ENCODE peak calls at places on chromosomes 3 and 15, in five cellular contexts. I is tibial artery; O is AG04450; Y is CD8-positive, alpha-beta T cell; J is transverse colon. G is an unnamed sample.

GRCh38 chr3:10516835-10517465 is 11.6 kb upstream of the ATP2B2 start:
- DNase-seq in J (no peak), Y (no peak), O (no peak), I (no peak), G (no peak)

GRCh38 chr15:38129531-38130199 is 123.0 kb upstream of the SPRED1 start:
- DNase-seq in Y (no peak), J (peak), I (peak), O (peak), G (no peak)

GRCh38 chr3:29286841-29287240 is 6.0 kb downstream of the RBMS3 start:
- DNase-seq in O (peak), Y (no peak), J (no peak), I (no peak), G (no peak)

GRCh38 chr15:28037969-28038640 is 61.0 kb downstream of the OCA2 start:
- DNase-seq in Y (no peak), O (no peak), J (no peak), I (no peak), G (no peak)

GRCh38 chr15:99016680-99017321 is 9.2 kb upstream of the PGPEP1L start:
- DNase-seq in Y (no peak), I (no peak), J (no peak), O (no peak), G (no peak)

GRCh38 chr15:74589826-74590225 is 25.8 kb upstream of the CLK3 start:
- DNase-seq in I (no peak), J (no peak), O (no peak), Y (no peak), G (no peak)

GRCh38 chr3:20054549-20054987 is 14.3 kb downstream of the KAT2B start:
- DNase-seq in J (peak), Y (peak), O (no peak), I (peak), G (no peak)

GRCh38 chr3:10577521-10577920 is 72.1 kb upstream of the ATP2B2 start:
- DNase-seq in Y (no peak), O (no peak), J (no peak), I (no peak), G (no peak)

GRCh38 chr3:197348014-197348413 is 49.6 kb upstream of the DLG1 start:
- DNase-seq in I (no peak), Y (no peak), J (no peak), O (no peak), G (no peak)

GRCh38 chr15:81911572-81911971 is 134.2 kb downstream of the MEX3B start:
- DNase-seq in Y (no peak), O (no peak), J (no peak), I (no peak), G (no peak)

GRCh38 chr3:42213417-42213816 is 52.6 kb downstream of the CCK start:
- DNase-seq in O (no peak), Y (no peak), I (no peak), J (peak), G (no peak)

GRCh38 chr3:36969540-36970432 is 23.1 kb downstream of the EPM2AIP1 start:
- DNase-seq in Y (peak), O (no peak), J (no peak), I (no peak), G (no peak)

GRCh38 chr15:82968066-82968465 is 15.5 kb upstream of the HOMER2 start:
- DNase-seq in I (no peak), Y (no peak), J (no peak), O (no peak), G (no peak)

GRCh38 chr3:64561503-64561810 is 126.3 kb downstream of the ADAMTS9 start:
- DNase-seq in I (peak), O (no peak), Y (no peak), J (no peak), G (no peak)

GRCh38 chr15:75943713-75944215 is 40.1 kb downstream of the FBXO22 start:
- DNase-seq in Y (no peak), I (no peak), J (no peak), O (no peak), G (no peak)

GRCh38 chr15:72591361-72591760 is 63.1 kb upstream of the GOLGA6B start:
- DNase-seq in I (no peak), J (no peak), Y (no peak), O (peak), G (no peak)

GRCh38 chr15:25176616-25176923 is 221.8 kb downstream of the SNRPN start:
- DNase-seq in I (no peak), Y (no peak), J (peak), O (no peak), G (no peak)

GRCh38 chr3:13013151-13013561 is 60.1 kb downstream of the IQSEC1 start:
- DNase-seq in O (no peak), I (no peak), Y (no peak), J (no peak), G (peak)

GRCh38 chr3:171267089-171267488 is 193.1 kb downstream of the TNIK start:
- DNase-seq in O (no peak), I (no peak), Y (no peak), J (no peak), G (no peak)

GRCh38 chr15:67130673-67131601 is 65.5 kb downstream of the SMAD3 start:
- DNase-seq in I (peak), Y (no peak), J (no peak), O (no peak), G (no peak)

GRCh38 chr3:39192490-39193092 is at the start of gene XIRP1:
- DNase-seq in Y (no peak), O (no peak), J (no peak), I (no peak), G (no peak)

GRCh38 chr3:64164309-64164708 is 61.0 kb downstream of the PRICKLE2 start:
- DNase-seq in Y (no peak), J (no peak), O (no peak), I (no peak), G (no peak)

GRCh38 chr3:18445421-18446066 is 20.4 kb upstream of the SATB1 start:
- DNase-seq in O (no peak), J (peak), Y (peak), I (no peak), G (no peak)

GRCh38 chr3:127628788-127629456 is at the start of gene PODXL2:
- DNase-seq in Y (no peak), O (no peak), J (peak), I (peak), G (no peak)

GRCh38 chr3:55885721-55886120 is 398.6 kb upstream of the WNT5A start:
- DNase-seq in I (no peak), Y (no peak), J (no peak), O (peak), G (no peak)

GRCh38 chr3:111336511-111336910 is 205.5 kb upstream of the CD96 start:
- DNase-seq in O (no peak), J (no peak), I (no peak), Y (no peak), G (no peak)

GRCh38 chr3:58824285-58824684 is 157.7 kb upstream of the FAM3D start:
- DNase-seq in Y (no peak), J (peak), I (no peak), O (peak), G (no peak)

GRCh38 chr3:194521514-194522260 is 34.9 kb upstream of the ATP13A3 start:
- DNase-seq in Y (no peak), O (no peak), J (no peak), I (no peak), G (no peak)

GRCh38 chr3:126413693-126414080 is 19.0 kb downstream of the CFAP100 start:
- DNase-seq in O (no peak), Y (no peak), J (no peak), I (no peak), G (no peak)

GRCh38 chr3:45753095-45753494 is 43.2 kb downstream of the SLC6A20 start:
- DNase-seq in I (no peak), O (no peak), Y (no peak), J (no peak), G (no peak)

GRCh38 chr15:85726446-85726845 is 68.3 kb downstream of the KLHL25 start:
- DNase-seq in Y (no peak), J (no peak), I (no peak), O (no peak), G (no peak)

GRCh38 chr3:37324752-37325407 is 150.5 kb upstream of the LRRFIP2 start:
- DNase-seq in O (no peak), I (no peak), J (no peak), Y (no peak), G (no peak)

GRCh38 chr15:94019062-94019461 is 212.3 kb upstream of the MCTP2 start:
- DNase-seq in O (no peak), J (no peak), Y (no peak), I (no peak), G (peak)

GRCh38 chr15:98967096-98967495 is 40.5 kb downstream of the PGPEP1L start:
- DNase-seq in I (no peak), J (no peak), Y (no peak), O (no peak), G (no peak)

GRCh38 chr15:26772588-26773484 is at the start of gene GABRB3:
- DNase-seq in Y (no peak), O (no peak), J (no peak), I (no peak), G (peak)

GRCh38 chr15:22952826-22953579 is 27.2 kb downstream of the CYFIP1 start:
- DNase-seq in J (no peak), I (no peak), O (no peak), Y (no peak), G (no peak)

GRCh38 chr3:37221407-37221806 is 47.0 kb upstream of the LRRFIP2 start:
- DNase-seq in Y (no peak), O (no peak), J (no peak), I (no peak), G (no peak)

GRCh38 chr3:141708367-141708766 is 29.7 kb upstream of the RNF7 start:
- DNase-seq in J (no peak), Y (no peak), O (no peak), I (no peak), G (peak)
- H3K27ac ChIP-seq in J (no peak), Y (no peak), O (peak), I (peak), G (no peak)

GRCh38 chr3:99957086-99957821 is 139.6 kb downstream of the CMSS1 start:
- DNase-seq in I (no peak), Y (no peak), J (no peak), O (no peak), G (no peak)

GRCh38 chr3:99960941-99961340 is 143.3 kb downstream of the CMSS1 start:
- DNase-seq in J (no peak), I (no peak), Y (no peak), O (no peak), G (no peak)

GRCh38 chr3:99955773-99956562 is 138.3 kb downstream of the CMSS1 start:
- DNase-seq in Y (no peak), I (no peak), J (no peak), O (no peak), G (no peak)

GRCh38 chr3:99960123-99960878 is 142.6 kb downstream of the CMSS1 start:
- DNase-seq in J (no peak), O (no peak), Y (no peak), I (no peak), G (no peak)

GRCh38 chr3:99958177-99958912 is 140.7 kb downstream of the CMSS1 start:
- DNase-seq in Y (no peak), J (no peak), I (no peak), O (no peak), G (no peak)
- H3K27ac ChIP-seq in Y (no peak), J (peak), I (peak), O (no peak), G (no peak)

GRCh38 chr3:30690199-30690598 is 83.8 kb downstream of the TGFBR2 start:
- DNase-seq in I (no peak), O (no peak), J (no peak), Y (no peak), G (no peak)
- H3K27ac ChIP-seq in I (peak), O (no peak), J (peak), Y (no peak), G (no peak)

GRCh38 chr3:14137445-14137844 is 12.6 kb downstream of the TMEM43 start:
- DNase-seq in O (no peak), I (no peak), Y (no peak), J (no peak), G (no peak)
- H3K27ac ChIP-seq in O (no peak), I (peak), Y (no peak), J (no peak), G (no peak)

DNA sequence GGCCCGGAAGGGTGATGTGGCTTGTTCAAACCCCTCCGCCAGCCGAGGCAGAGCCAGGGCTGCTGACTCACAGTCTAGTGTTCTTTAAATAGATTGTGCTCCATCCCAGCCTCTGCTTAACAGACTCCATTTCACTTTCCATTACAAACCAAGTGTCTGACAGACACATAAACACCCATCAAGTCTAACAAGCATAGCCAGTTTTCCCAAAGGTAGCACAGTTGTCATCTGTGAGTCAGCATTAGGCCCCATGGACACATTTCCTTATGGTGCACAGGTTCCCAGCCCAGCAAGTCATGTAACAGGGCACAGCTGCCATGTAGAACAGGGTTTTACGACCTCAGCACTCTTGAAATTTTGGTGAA is 109.9 kb upstream of the RAP2B start:
- DNase-seq in O (peak), I (no peak), Y (no peak), J (peak), G (peak)
- H3K27ac ChIP-seq in O (peak), I (peak), Y (no peak), J (peak), G (peak)

GRCh38 chr15:48925714-48926223 is 38.0 kb downstream of the SHC4 start:
- DNase-seq in Y (no peak), J (no peak), O (peak), I (no peak), G (no peak)
- H3K27ac ChIP-seq in Y (no peak), J (no peak), O (peak), I (no peak), G (no peak)

GRCh38 chr15:90557147-90557546 is 27.4 kb downstream of the CRTC3 start:
- DNase-seq in I (no peak), O (no peak), Y (no peak), J (no peak), G (no peak)

GRCh38 chr15:90558182-90558581 is 28.5 kb downstream of the CRTC3 start:
- DNase-seq in O (no peak), J (peak), I (peak), Y (no peak), G (no peak)

GRCh38 chr15:90560229-90560771 is 30.6 kb downstream of the CRTC3 start:
- DNase-seq in O (peak), J (peak), I (peak), Y (no peak), G (no peak)

GRCh38 chr15:90559119-90559518 is 29.4 kb downstream of the CRTC3 start:
- DNase-seq in O (no peak), J (no peak), I (no peak), Y (no peak), G (no peak)

DNA sequence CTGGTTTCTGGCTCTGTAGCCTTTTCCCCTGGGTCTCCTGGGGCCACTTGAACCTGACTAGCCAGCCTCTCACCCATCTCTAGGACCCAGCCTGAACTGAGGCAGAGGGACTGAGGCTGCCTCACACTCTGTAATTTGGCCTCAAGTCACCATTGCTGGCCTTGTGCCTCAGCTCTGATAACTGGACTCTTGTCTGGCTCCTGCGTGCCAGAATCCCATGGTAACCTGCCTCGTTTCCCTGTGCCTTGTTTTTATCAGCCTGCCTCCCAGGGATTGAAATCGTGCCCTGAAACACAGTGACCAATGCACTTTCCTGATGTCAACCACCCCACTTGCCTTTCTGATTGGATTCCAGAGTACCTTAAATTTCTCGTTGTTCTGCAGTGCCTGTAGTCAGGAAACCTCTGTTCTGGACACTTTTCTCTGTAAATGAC is 27.9 kb downstream of the CRTC3 start:
- DNase-seq in J (peak), Y (no peak), I (peak), O (no peak), G (peak)
- H3K27ac ChIP-seq in J (peak), Y (no peak), I (peak), O (no peak), G (peak)

G was measured in left lung.